ENCODE peak calls at places on chromosomes 3 and 15, in eight cellular contexts. W is cardiac muscle cell; U is H54; Y is anterior cingulate cortex; O is neural crest cell; Q is endothelial cell; H is activated naive CD8-positive, alpha-beta T cell treated with anti-CD3 and anti-CD28 coated beads for 36 hours; X is kidney glomerular epithelial cell. D is an unnamed sample.

GRCh38 chr3:140186421-140186920 is 251.5 kb downstream of the CLSTN2 start:
- DNase-seq in W (peak), U (no peak), Y (no peak), O (no peak), Q (no peak), H (no peak), X (peak), D (no peak)

GRCh38 chr15:36658905-36659304 is 79.5 kb downstream of the CDIN1 start:
- DNase-seq in W (no peak), U (no peak), Y (no peak), O (no peak), Q (no peak), H (no peak), X (no peak), D (no peak)

GRCh38 chr3:30646181-30646876 is 39.9 kb downstream of the TGFBR2 start:
- DNase-seq in W (peak), U (no peak), Y (no peak), O (no peak), Q (no peak), H (no peak), X (no peak), D (no peak)

GRCh38 chr3:100988080-100988479 is 5.1 kb downstream of the ABI3BP start:
- DNase-seq in W (no peak), U (no peak), Y (no peak), O (no peak), Q (no peak), H (no peak), X (no peak), D (no peak)

GRCh38 chr3:123053107-123053506 is 13.7 kb upstream of the PDIA5 start:
- DNase-seq in W (peak), U (no peak), Y (no peak), O (no peak), Q (no peak), H (no peak), X (no peak), D (no peak)

GRCh38 chr3:172973799-172974198 is 167.2 kb downstream of the SPATA16 start:
- DNase-seq in W (no peak), U (no peak), Y (no peak), O (no peak), Q (no peak), H (no peak), X (no peak), D (no peak)

GRCh38 chr3:169241928-169242751 is 421.4 kb downstream of the MECOM start:
- DNase-seq in W (peak), U (no peak), Y (no peak), O (peak), Q (peak), H (no peak), X (peak), D (peak)

GRCh38 chr3:12591997-12592715 is 35.3 kb downstream of the MKRN2 start:
- DNase-seq in W (no peak), U (no peak), Y (no peak), O (no peak), Q (no peak), H (no peak), X (no peak), D (no peak)

GRCh38 chr3:78025916-78026315 is 986.0 kb downstream of the ROBO2 start:
- DNase-seq in W (no peak), U (no peak), Y (no peak), O (no peak), Q (no peak), H (no peak), X (no peak), D (no peak)

GRCh38 chr15:42128476-42128875 is 28.0 kb downstream of the PLA2G4F start:
- DNase-seq in W (no peak), U (no peak), Y (no peak), O (no peak), Q (no peak), H (no peak), X (no peak), D (no peak)

GRCh38 chr15:29103825-29104565 is 165.6 kb downstream of the NSMCE3 start:
- DNase-seq in W (peak), U (peak), Y (peak), O (peak), Q (peak), H (peak), X (peak), D (peak)

GRCh38 chr3:50388021-50388719 is 28.8 kb upstream of the TMEM115 start:
- DNase-seq in W (no peak), U (no peak), Y (no peak), O (no peak), Q (peak), H (no peak), X (no peak), D (peak)

GRCh38 chr3:25040739-25041138 is 387.3 kb upstream of the RARB start:
- DNase-seq in W (peak), U (no peak), Y (no peak), O (no peak), Q (no peak), H (no peak), X (no peak), D (no peak)